ENCODE peak calls at places on chromosomes 11 and 22, in four cellular contexts. One of them, this sample, is unnamed.

GRCh38 chr11:101862410-101863233 is 52.2 kb upstream of the CEP126 start:
- DNase-seq in K562: no peak
- DNase-seq in IMR-90: peak; percentile 79
- DNase-seq in HepG2: peak; percentile 76
- DNase-seq in this sample: peak; percentile 44

GRCh38 chr22:19495562-19496323 is 16.0 kb downstream of the CDC45 start:
- DNase-seq in IMR-90: peak; percentile 50
- DNase-seq in K562: no peak
- DNase-seq in HepG2: peak; percentile 32
- DNase-seq in this sample: peak; percentile 18

GRCh38 chr11:92739020-92739419 is 230.4 kb upstream of the MTNR1B start:
- DNase-seq in HepG2: no peak
- DNase-seq in K562: no peak
- DNase-seq in IMR-90: peak; percentile 29
- DNase-seq in this sample: no peak

GRCh38 chr22:20807315-20807752 is 33.4 kb downstream of the SERPIND1 start:
- DNase-seq in IMR-90: peak; percentile 98
- DNase-seq in K562: peak; percentile 85
- DNase-seq in HepG2: no peak
- DNase-seq in this sample: peak; percentile 69

GRCh38 chr11:119126675-119127268 is 5.4 kb downstream of the HINFP start:
- DNase-seq in HepG2: no peak
- DNase-seq in IMR-90: no peak
- DNase-seq in K562: no peak
- DNase-seq in this sample: no peak

GRCh38 chr11:104060820-104061219 is 24.4 kb downstream of the DDI1 start:
- DNase-seq in IMR-90: no peak
- DNase-seq in HepG2: no peak
- DNase-seq in K562: no peak
- DNase-seq in this sample: no peak

GRCh38 chr22:37300551-37301017 is 18.3 kb downstream of the CYTH4 start:
- DNase-seq in K562: no peak
- DNase-seq in IMR-90: no peak
- DNase-seq in HepG2: no peak
- DNase-seq in this sample: no peak

GRCh38 chr22:38317237-38317994 is at the start of gene CSNK1E:
- DNase-seq in IMR-90: peak; percentile 33
- DNase-seq in HepG2: no peak
- DNase-seq in K562: peak; percentile 86
- DNase-seq in this sample: peak; percentile 51

GRCh38 chr22:17823964-17824363 is 49.7 kb upstream of the BID start:
- DNase-seq in K562: no peak
- DNase-seq in IMR-90: no peak
- DNase-seq in HepG2: no peak
- DNase-seq in this sample: no peak

GRCh38 chr22:25475554-25476022 is 88.9 kb upstream of the GRK3 start:
- DNase-seq in K562: no peak
- DNase-seq in IMR-90: peak; percentile 72
- DNase-seq in HepG2: no peak
- DNase-seq in this sample: peak; percentile 6

GRCh38 chr22:37970864-37971263 is 13.5 kb downstream of the SOX10 start:
- DNase-seq in IMR-90: no peak
- DNase-seq in K562: no peak
- DNase-seq in HepG2: no peak
- DNase-seq in this sample: no peak

GRCh38 chr11:18495268-18495667 is 31.5 kb downstream of the TSG101 start:
- DNase-seq in HepG2: no peak
- DNase-seq in K562: no peak
- DNase-seq in IMR-90: no peak
- DNase-seq in this sample: no peak

GRCh38 chr11:18492888-18493287 is 33.9 kb downstream of the TSG101 start:
- DNase-seq in IMR-90: no peak
- DNase-seq in K562: no peak
- DNase-seq in HepG2: no peak
- DNase-seq in this sample: no peak

GRCh38 chr11:18495703-18496102 is 31.0 kb downstream of the TSG101 start:
- DNase-seq in IMR-90: no peak
- DNase-seq in HepG2: no peak
- DNase-seq in K562: no peak
- DNase-seq in this sample: no peak

GRCh38 chr11:18491924-18492323 is 34.8 kb downstream of the TSG101 start:
- DNase-seq in IMR-90: peak; percentile 38
- DNase-seq in K562: no peak
- DNase-seq in HepG2: no peak
- DNase-seq in this sample: no peak

GRCh38 chr11:18493310-18493709 is 33.4 kb downstream of the TSG101 start:
- DNase-seq in HepG2: no peak
- DNase-seq in IMR-90: no peak
- DNase-seq in K562: no peak
- DNase-seq in this sample: no peak
- TF ChIP-seq MAZ in HepG2: no peak
- TF ChIP-seq MAZ in IMR-90: no peak
- TF ChIP-seq MAZ in K562: no peak
- TF ChIP-seq MAZ in this sample: no peak

DNA sequence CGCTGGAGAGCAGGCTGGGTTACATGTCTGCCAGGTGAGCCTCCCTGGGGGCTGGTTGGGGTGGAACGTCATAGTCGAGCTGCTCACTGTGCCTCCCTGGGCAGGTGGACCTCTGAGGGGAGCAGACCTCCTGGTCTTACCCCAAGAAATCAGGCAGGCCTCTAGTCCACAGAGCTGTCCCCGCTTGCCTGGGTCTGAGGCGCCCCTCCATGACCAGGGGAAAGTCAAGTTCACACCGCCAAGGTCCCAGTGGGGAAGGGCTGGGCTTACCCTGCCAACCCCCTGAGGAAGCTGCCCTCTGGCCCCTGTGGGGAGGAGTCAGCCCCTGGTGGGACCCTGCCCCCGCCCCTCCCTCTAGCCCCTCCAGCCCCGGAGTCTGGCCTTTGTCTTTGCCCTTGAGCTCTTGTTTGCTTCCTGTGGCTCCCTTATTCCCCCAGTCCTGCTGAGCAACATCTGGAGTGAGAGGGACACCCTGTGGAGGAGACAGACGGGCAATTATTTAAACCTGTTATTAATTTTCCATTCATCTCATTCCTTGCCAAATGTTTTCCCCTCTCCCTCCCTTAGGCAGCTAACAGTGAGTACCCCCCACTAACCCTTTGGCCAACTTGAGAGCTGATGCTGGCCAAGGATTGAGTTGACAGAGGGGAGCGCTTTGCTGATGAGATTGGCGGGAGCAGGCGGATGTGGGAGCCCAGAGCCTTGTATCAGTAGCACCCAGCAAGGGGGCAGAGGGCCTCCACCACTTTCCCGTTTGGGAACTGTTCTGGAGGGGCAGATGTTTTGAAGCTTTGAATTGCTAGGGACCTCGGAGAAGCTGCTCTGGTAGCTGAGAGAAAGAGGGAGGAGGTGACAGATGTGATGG is 83.4 kb downstream of the CEP164 start:
- DNase-seq in IMR-90: no peak
- DNase-seq in HepG2: peak; percentile 67
- DNase-seq in K562: no peak
- DNase-seq in this sample: no peak
- TF ChIP-seq MAZ in IMR-90: no peak
- TF ChIP-seq MAZ in HepG2: peak; percentile 39
- TF ChIP-seq MAZ in K562: no peak
- TF ChIP-seq MAZ in this sample: no peak

GRCh38 chr11:67120456-67120855 is 1.4 kb downstream of the KDM2A start:
- DNase-seq in K562: no peak
- DNase-seq in IMR-90: no peak
- DNase-seq in HepG2: no peak
- DNase-seq in this sample: no peak
- TF ChIP-seq MAZ in K562: no peak
- TF ChIP-seq MAZ in IMR-90: no peak
- TF ChIP-seq MAZ in HepG2: no peak
- TF ChIP-seq MAZ in this sample: no peak

GRCh38 chr11:41879186-41879738 is 419.8 kb upstream of the LRRC4C start:
- DNase-seq in IMR-90: no peak
- DNase-seq in K562: no peak
- DNase-seq in HepG2: no peak
- DNase-seq in this sample: no peak
- TF ChIP-seq MAZ in IMR-90: no peak
- TF ChIP-seq MAZ in K562: no peak
- TF ChIP-seq MAZ in HepG2: no peak
- TF ChIP-seq MAZ in this sample: no peak

This sample was measured in A549.